ENCODE peak calls at places on chromosomes 6 and 20, in ten cellular contexts. L is endodermal cell, B is bronchial epithelial cell, I is heart right ventricle, V is choroid plexus epithelial cell, J is ascending aorta, X is tibial artery, H is type B pancreatic cell, P is psoas muscle, T is omental fat pad. S is an unnamed sample.

GRCh38 chr6:37433657-37434271 is 743 bp downstream of the CMTR1 start:
- DNase-seq in L (peak), B (no peak), I (no peak), V (peak), J (no peak), X (no peak), H (no peak), P (peak), T (no peak), S (no peak)

GRCh38 chr6:4640139-4640538 is 136.1 kb upstream of the CDYL start:
- DNase-seq in L (no peak), B (peak), I (no peak), V (peak), J (no peak), X (no peak), H (no peak), P (no peak), T (no peak), S (no peak)

GRCh38 chr6:118307581-118307980 is 240.5 kb upstream of the PLN start:
- DNase-seq in L (no peak), B (no peak), I (peak), V (no peak), J (peak), X (peak), H (no peak), P (no peak), T (no peak), S (no peak)

GRCh38 chr6:4180653-4181255 is 45.4 kb upstream of the ECI2 start:
- DNase-seq in L (no peak), B (peak), I (no peak), V (peak), J (no peak), X (no peak), H (no peak), P (no peak), T (no peak), S (no peak)

GRCh38 chr6:141105481-141105880 is 1027.2 kb upstream of the GJE1 start:
- DNase-seq in L (peak), B (no peak), I (no peak), V (peak), J (no peak), X (no peak), H (no peak), P (no peak), T (no peak), S (peak)

GRCh38 chr6:105896821-105897095 is 189.4 kb upstream of the PRDM1 start:
- DNase-seq in L (no peak), B (peak), I (no peak), V (no peak), J (no peak), X (no peak), H (no peak), P (no peak), T (no peak), S (no peak)

GRCh38 chr20:48202774-48203173 is 417.5 kb upstream of the SULF2 start:
- DNase-seq in L (no peak), B (no peak), I (no peak), V (no peak), J (no peak), X (no peak), H (no peak), P (no peak), T (no peak), S (no peak)

GRCh38 chr6:84448331-84448730 is 220.9 kb upstream of the CEP162 start:
- DNase-seq in L (no peak), B (no peak), I (no peak), V (peak), J (no peak), X (no peak), H (no peak), P (no peak), T (no peak), S (no peak)

GRCh38 chr6:106124437-106125423 is 38.6 kb downstream of the PRDM1 start:
- DNase-seq in L (no peak), B (no peak), I (no peak), V (no peak), J (no peak), X (no peak), H (no peak), P (no peak), T (no peak), S (no peak)

GRCh38 chr6:170022827-170023619 is 267.9 kb downstream of the DLL1 start:
- DNase-seq in L (peak), B (no peak), I (peak), V (no peak), J (peak), X (no peak), H (peak), P (no peak), T (no peak), S (no peak)

GRCh38 chr6:165636015-165636414 is 27.0 kb downstream of the PDE10A start:
- DNase-seq in L (no peak), B (no peak), I (no peak), V (peak), J (no peak), X (no peak), H (no peak), P (no peak), T (no peak), S (no peak)

GRCh38 chr20:4136078-4136966 is 121.0 kb upstream of the RNF24 start:
- DNase-seq in L (peak), B (no peak), I (no peak), V (peak), J (peak), X (no peak), H (no peak), P (no peak), T (no peak), S (no peak)

GRCh38 chr6:78947962-78948361 is 80.6 kb downstream of the IRAK1BP1 start:
- DNase-seq in L (no peak), B (peak), I (no peak), V (peak), J (no peak), X (no peak), H (no peak), P (no peak), T (no peak), S (no peak)

GRCh38 chr20:17969276-17969883 is 562 bp downstream of the MGME1 start:
- DNase-seq in L (peak), B (peak), I (peak), V (peak), J (no peak), X (no peak), H (no peak), P (peak), T (no peak), S (no peak)

GRCh38 chr6:115091461-115091860 is 748.6 kb upstream of the HS3ST5 start:
- DNase-seq in L (no peak), B (peak), I (no peak), V (peak), J (no peak), X (no peak), H (no peak), P (no peak), T (no peak), S (no peak)

GRCh38 chr20:15857131-15857784 is 716.0 kb downstream of the KIF16B start:
- DNase-seq in L (no peak), B (no peak), I (no peak), V (no peak), J (no peak), X (no peak), H (no peak), P (no peak), T (no peak), S (no peak)

GRCh38 chr20:57618091-57618765 is 2.0 kb downstream of the ZBP1 start:
- DNase-seq in L (no peak), B (peak), I (no peak), V (no peak), J (peak), X (peak), H (no peak), P (no peak), T (no peak), S (no peak)

GRCh38 chr6:15985354-15985995 is 143.4 kb upstream of the MYLIP start:
- DNase-seq in L (no peak), B (no peak), I (no peak), V (no peak), J (no peak), X (no peak), H (no peak), P (no peak), T (no peak), S (no peak)

GRCh38 chr6:42142118-42142835 is at the start of gene C6orf132:
- DNase-seq in L (peak), B (peak), I (no peak), V (peak), J (no peak), X (peak), H (no peak), P (peak), T (no peak), S (peak)

GRCh38 chr6:22681761-22682160 is 112.4 kb downstream of the HDGFL1 start:
- DNase-seq in L (no peak), B (no peak), I (no peak), V (no peak), J (no peak), X (no peak), H (no peak), P (no peak), T (no peak), S (no peak)

GRCh38 chr6:20141931-20142330 is 70.3 kb downstream of the MBOAT1 start:
- DNase-seq in L (no peak), B (no peak), I (no peak), V (no peak), J (no peak), X (no peak), H (no peak), P (no peak), T (no peak), S (no peak)

GRCh38 chr6:156718647-156719394 is 58.4 kb upstream of the ARID1B start:
- DNase-seq in L (no peak), B (peak), I (no peak), V (peak), J (peak), X (peak), H (no peak), P (peak), T (no peak), S (no peak)

GRCh38 chr6:101129851-101130250 is 248.7 kb upstream of the ASCC3 start:
- DNase-seq in L (no peak), B (no peak), I (no peak), V (no peak), J (no peak), X (no peak), H (no peak), P (no peak), T (no peak), S (no peak)

GRCh38 chr6:33742092-33742491 is 4.6 kb downstream of the IP6K3 start:
- DNase-seq in L (no peak), B (no peak), I (no peak), V (no peak), J (no peak), X (no peak), H (no peak), P (no peak), T (no peak), S (no peak)

GRCh38 chr20:52312131-52312729 is 120.7 kb upstream of the ZFP64 start:
- DNase-seq in L (peak), B (peak), I (peak), V (peak), J (no peak), X (no peak), H (no peak), P (no peak), T (no peak), S (peak)

DNA sequence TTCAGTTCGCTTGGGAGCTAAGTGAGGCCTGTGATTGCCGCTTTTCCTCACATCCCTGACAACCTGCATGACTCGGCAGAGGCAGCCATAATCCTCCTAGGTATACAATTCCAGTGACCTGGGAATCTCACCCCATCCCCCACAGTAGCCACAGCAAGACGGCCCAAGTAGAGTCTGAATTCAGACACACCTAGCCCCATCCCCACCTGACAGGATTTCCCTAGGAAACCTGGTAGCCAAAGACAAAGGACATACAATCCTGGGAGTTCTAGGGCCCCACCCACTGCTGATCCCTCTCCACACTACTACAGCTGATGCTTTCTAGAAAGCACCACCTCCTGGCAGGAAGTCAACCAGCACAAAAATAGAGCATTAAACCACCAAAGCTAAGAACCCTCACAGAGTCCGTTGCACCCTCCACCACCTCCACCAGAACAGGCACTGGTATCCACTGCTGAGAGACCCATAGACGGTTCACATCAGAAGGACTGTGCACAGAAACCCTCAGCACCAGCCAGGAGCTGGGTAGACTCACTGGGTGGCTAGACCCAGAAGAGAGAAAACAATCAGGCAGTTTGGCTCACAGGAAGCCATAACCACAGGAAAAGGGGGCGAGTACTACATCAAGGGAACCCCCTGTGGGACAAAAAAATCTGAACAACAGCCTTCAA is 17.9 kb upstream of the RUNX2 start:
- DNase-seq in L (peak), B (no peak), I (no peak), V (no peak), J (no peak), X (no peak), H (no peak), P (no peak), T (no peak), S (no peak)
- TF ChIP-seq CTCF in L (no peak), B (no peak), I (no peak), V (no peak), J (no peak), X (no peak), H (no peak), P (no peak), T (no peak), S (no peak)

GRCh38 chr20:34808583-34808982 is 16.9 kb downstream of the NCOA6 start:
- DNase-seq in L (no peak), B (no peak), I (no peak), V (no peak), J (no peak), X (no peak), H (no peak), P (no peak), T (no peak), S (no peak)

GRCh38 chr20:34806255-34806654 is 19.2 kb downstream of the NCOA6 start:
- DNase-seq in L (no peak), B (no peak), I (no peak), V (no peak), J (no peak), X (no peak), H (no peak), P (no peak), T (no peak), S (no peak)
- TF ChIP-seq CTCF in L (no peak), B (no peak), I (no peak), V (no peak), J (no peak), X (no peak), H (no peak), P (no peak), T (no peak), S (no peak)

DNA sequence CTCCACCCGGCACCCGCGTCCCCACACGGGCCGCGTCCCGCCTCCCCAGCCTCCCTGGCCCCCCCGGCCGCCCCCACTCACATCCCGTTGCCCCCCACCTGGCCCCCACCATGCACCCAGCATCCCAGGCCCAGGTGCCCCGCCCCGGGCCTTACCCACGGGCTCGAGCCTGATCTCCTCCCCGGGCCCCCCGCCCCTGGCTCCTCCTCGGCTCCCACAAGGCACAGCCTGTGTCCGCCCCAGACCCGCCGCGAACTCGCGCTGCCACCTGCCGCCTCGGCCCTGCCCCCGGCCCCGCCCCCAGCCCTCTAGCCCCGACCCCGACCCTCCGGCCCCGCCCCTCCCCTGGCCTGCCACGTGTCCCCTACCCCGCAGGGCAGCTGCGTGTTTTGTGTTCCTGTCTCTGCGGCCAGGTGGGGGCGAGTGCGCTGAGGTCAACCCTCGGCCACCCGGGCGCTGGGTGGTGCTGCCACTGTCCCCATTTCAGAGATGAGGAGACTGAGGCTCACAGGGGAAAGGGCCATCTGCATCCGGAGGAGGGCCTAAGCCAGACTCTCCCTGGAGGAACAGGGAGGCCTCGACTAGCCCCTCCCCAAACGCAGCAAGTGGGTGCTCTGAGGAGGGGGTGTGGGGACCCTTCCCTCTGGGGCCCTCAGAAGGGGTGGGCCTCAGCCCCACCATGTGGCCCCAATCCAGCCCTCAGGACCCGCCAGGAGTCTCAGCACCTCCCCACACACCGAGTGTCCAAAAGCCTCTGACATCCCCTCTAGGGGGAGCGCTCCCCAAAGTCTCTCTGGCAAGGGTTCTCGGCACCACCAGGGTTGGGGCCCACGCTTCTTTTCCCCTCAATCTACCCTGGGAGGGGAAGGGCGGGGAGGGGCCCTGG is 99.8 kb downstream of the TAF4 start:
- DNase-seq in L (peak), B (no peak), I (peak), V (no peak), J (no peak), X (no peak), H (no peak), P (no peak), T (no peak), S (no peak)
- TF ChIP-seq CTCF in L (peak), B (no peak), I (no peak), V (peak), J (no peak), X (no peak), H (no peak), P (no peak), T (no peak), S (no peak)

DNA sequence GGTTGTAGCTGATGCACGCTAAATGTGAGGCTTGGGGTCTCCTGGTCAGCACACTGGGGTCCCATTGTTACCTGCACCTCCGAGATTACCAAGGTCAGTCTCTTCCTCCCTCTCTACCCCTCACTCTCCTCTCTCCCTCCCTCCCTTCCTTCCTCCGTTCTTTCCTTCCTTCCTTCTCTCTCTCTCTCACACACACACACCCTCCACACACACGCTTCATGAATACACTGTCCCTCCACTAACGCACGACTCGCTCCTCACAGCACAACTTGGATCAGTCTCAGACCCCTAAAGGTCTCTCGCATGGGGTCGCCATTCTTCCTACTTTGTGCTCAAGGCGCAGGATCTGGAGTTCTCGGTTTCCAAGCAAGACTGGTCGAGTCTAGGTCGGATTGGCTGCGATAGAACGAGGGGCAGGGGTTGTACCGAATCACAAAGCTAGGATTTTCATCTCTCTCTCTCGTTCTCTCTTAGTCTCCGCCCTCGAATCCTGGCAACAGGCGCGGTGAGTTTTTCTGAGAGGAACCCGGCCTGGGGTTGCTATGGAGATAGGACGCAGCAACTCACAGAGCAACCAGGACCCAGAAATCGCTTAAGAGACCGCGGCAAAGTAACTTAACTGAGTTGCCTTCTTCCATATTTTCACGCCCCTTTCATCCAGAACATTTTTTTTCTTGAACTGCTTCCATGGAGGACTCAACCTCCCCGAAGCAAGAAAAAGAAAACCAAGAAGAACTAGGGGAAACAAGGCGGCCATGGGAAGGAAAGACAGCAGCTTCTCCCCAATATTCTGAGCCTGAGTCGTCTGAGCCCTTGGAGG is at the start of gene RSPH4A:
- DNase-seq in L (peak), B (peak), I (peak), V (peak), J (peak), X (peak), H (peak), P (peak), T (peak), S (peak)
- TF ChIP-seq CTCF in L (no peak), B (no peak), I (peak), V (peak), J (no peak), X (no peak), H (peak), P (no peak), T (no peak), S (no peak)

DNA sequence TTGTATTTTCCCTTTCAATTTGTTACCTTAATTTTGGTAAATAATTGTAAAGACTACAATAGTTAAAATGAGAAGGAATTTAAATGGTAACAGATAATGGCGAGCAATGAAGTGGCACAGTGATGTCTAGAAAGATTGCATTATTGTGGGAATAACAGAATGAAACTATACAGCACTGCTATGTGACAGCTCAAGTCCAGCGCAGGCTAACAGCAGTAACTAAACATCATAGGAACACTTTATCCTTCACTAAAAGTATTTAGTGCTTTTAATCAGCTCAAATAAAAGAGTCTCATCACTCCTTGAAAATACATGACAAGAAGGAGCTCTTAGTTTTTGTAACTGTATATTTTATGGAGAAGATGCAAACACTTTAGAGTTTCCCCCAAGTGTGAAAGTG is 190.8 kb downstream of the TENT5A start:
- DNase-seq in L (no peak), B (no peak), I (no peak), V (no peak), J (no peak), X (no peak), H (no peak), P (no peak), T (no peak), S (no peak)
- TF ChIP-seq CTCF in L (no peak), B (no peak), I (no peak), V (no peak), J (no peak), X (no peak), H (no peak), P (no peak), T (no peak), S (no peak)

DNA sequence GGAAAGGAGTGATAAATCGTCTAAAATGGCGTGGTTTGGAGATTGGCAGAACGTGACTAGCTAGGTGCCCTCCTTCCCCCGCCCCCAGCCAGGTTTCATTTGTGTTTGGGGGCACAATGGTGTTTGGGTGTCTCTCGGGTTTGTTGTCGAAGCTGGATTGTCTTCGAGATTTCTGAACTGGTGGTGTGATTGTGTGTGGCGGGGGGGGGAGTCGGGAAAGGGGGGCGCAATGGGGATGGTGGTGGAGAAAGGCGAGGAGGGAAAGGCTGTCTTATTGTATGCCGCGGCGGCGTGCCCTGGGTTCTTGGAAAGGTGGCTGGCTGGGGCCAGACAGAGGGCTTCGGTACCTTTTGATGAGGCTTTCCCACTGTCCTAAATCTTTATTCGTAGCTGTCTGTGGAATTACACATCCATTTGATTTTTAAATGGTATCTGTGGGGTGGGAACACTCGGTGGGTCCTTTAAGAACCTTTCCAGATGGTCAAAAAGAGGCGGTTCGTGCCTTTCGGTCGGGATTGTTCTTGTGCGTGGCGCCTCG is 991 bp downstream of the MARCKS start:
- DNase-seq in L (peak), B (peak), I (peak), V (peak), J (peak), X (peak), H (no peak), P (peak), T (no peak), S (peak)
- TF ChIP-seq CTCF in L (no peak), B (no peak), I (no peak), V (no peak), J (no peak), X (no peak), H (no peak), P (no peak), T (no peak), S (no peak)

S was measured in neural crest cell.